ENCODE peak calls at places on chromosomes 4 and X, in seven cellular contexts. X is SK-N-SH, H is HepG2, M is K562, N is GM12892, D is GM12878, A is H1. R is an unnamed sample.

GRCh38 chrX:119989905-119990408 is 46.4 kb upstream of the NKAP start:
- DNase-seq in N (no peak), D (no peak), A (no peak), X (no peak), H (no peak), M (no peak), R (no peak)

GRCh38 chr4:139526928-139527327 is 29.1 kb downstream of the SETD7 start:
- DNase-seq in N (no peak), A (no peak), M (no peak), H (no peak), X (no peak), D (no peak), R (no peak)

GRCh38 chr4:73828945-73829344 is 7.5 kb upstream of the CXCL6 start:
- DNase-seq in N (no peak), D (no peak), M (no peak), X (no peak), A (no peak), H (no peak), R (no peak)

GRCh38 chr4:156672924-156673323 is 298.7 kb downstream of the PDGFC start:
- DNase-seq in D (no peak), N (no peak), A (no peak), M (no peak), X (no peak), H (no peak), R (no peak)

GRCh38 chrX:630007-630921 is at the start of gene SHOX:
- DNase-seq in N (no peak), H (no peak), A (no peak), D (no peak), X (no peak), M (no peak), R (no peak)

GRCh38 chr4:40228497-40229365 is 31.9 kb downstream of the RHOH start:
- DNase-seq in N (no peak), M (peak; percentile 48), H (no peak), X (no peak), D (peak; percentile 77), A (no peak), R (no peak)

GRCh38 chr4:81031389-81032173 is 1.1 kb downstream of the BMP3 start:
- DNase-seq in A (no peak), N (peak; percentile 24), M (no peak), H (no peak), X (peak; percentile 8), D (no peak), R (peak; percentile 33)

GRCh38 chrX:140346711-140347110 is 158.2 kb downstream of the SOX3 start:
- DNase-seq in A (no peak), H (no peak), M (no peak), X (no peak), D (no peak), N (no peak), R (no peak)

GRCh38 chrX:114532093-114532805 is 51.6 kb upstream of the HTR2C start:
- DNase-seq in H (no peak), N (no peak), D (no peak), M (no peak), A (no peak), X (no peak), R (no peak)

GRCh38 chrX:132367984-132368383 is 120.9 kb downstream of the MBNL3 start:
- DNase-seq in A (no peak), N (no peak), M (no peak), H (peak; percentile 83), X (no peak), D (no peak), R (no peak)

GRCh38 chr4:105895609-105896460 is 564 bp downstream of the NPNT start:
- DNase-seq in D (no peak), M (no peak), X (peak; percentile 40), H (no peak), N (peak; percentile 29), A (no peak), R (peak; percentile 17)

GRCh38 chr4:183505556-183506388 is 914 bp downstream of the ING2 start:
- DNase-seq in A (peak; percentile 66), N (peak; percentile 64), X (peak; percentile 90), M (peak; percentile 77), H (peak; percentile 82), D (peak; percentile 42), R (peak; percentile 66)

GRCh38 chr4:183506389-183506735 is 1.5 kb downstream of the ING2 start:
- DNase-seq in A (no peak), X (no peak), H (no peak), M (no peak), D (no peak), N (no peak), R (no peak)

GRCh38 chr4:183504064-183504929 is 561 bp upstream of the ING2 start:
- DNase-seq in N (peak; percentile 81), H (peak; percentile 93), A (peak; percentile 91), M (peak; percentile 91), X (peak; percentile 96), D (peak; percentile 80), R (peak; percentile 75)

GRCh38 chr4:183504930-183505555 is at the start of gene ING2:
- DNase-seq in H (peak; percentile 18), N (peak; percentile 59), X (peak; percentile 89), M (peak; percentile 78), D (no peak), A (no peak), R (peak; percentile 61)

DNA sequence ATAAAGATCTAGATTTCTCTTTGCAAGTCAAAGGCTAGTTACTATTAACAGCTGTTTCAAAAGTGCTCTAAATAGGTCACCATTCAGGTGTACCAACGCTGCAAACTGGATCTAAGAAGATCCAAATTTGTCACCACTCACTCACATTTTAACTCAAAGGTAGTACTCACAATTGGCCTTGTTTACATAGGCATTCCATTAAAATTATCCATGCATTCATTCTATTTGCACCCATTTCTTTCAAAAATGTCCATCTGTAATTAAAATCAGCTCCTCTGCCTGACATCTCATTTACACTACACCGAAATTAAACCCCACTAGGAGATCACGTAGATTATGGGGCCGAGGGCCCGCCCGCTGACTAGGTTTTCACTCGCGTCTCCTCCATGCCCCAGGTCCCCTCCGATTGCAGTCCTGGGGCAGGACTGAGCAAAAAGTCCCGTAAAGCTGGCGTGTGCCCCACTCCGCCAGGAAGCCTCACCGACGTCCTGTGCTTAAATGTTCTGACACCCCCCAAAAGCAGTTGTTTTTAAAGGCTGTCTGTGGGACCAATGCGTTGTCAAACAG is 1.3 kb upstream of the ING2 start:
- DNase-seq in M (no peak), H (no peak), A (no peak), X (no peak), D (peak; percentile 8), N (no peak), R (no peak)
- TF ChIP-seq TAF1 in M (no peak), H (no peak), A (no peak), X (no peak), D (no peak), N (no peak), R (no peak)

DNA sequence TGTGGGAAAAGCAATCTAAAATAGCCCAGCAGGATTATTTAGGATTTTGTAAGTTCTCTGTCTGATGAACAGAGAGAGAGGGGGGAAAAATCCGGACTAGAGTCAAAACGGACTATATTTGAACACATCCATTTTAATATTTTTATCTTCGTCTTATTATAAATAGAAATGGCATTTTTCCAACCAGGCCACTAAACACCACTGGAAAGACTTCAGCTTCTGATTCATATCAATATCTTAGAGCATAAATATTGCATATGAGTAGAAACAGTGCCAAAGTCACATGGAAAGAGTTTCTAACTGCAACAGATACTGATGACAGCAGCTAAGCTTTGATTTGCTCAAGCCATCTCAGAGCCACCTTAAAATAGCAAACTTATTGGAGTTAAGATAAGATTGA is 479 bp downstream of the PPARGC1A start:
- DNase-seq in N (no peak), M (no peak), H (no peak), X (no peak), A (no peak), D (no peak), R (no peak)
- TF ChIP-seq TAF1 in N (no peak), M (no peak), H (no peak), X (no peak), A (no peak), D (no peak), R (no peak)

GRCh38 chr4:11741190-11741652 is 312.5 kb upstream of the HS3ST1 start:
- DNase-seq in H (no peak), A (no peak), D (no peak), M (no peak), N (no peak), X (no peak), R (no peak)
- TF ChIP-seq TAF1 in H (no peak), A (no peak), D (no peak), M (no peak), N (no peak), X (no peak), R (no peak)

GRCh38 chr4:6001965-6002833 is 16.0 kb downstream of the C4orf50 start:
- DNase-seq in A (no peak), D (no peak), N (no peak), X (no peak), H (no peak), M (no peak), R (no peak)
- TF ChIP-seq TAF1 in A (no peak), D (no peak), N (no peak), X (no peak), H (no peak), M (no peak), R (no peak)

DNA sequence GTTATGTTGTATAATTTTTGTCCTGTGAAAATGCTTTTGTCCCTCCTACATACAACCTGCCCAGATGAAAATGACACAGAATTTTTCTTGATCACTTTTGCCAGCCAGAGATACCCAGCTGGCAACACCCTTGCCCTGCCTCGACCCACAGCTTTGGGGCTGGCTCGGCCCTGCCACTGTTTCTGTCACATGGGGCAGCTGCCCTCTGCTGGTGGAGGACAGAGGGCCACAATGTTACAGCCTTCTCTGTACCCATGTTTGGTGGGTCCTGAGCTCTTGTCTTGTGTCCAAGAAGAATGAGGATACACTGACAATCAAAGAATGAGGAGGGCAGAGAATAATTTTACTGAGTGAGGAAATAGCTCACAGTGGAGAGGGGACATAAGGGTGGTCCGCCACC is 31.1 kb downstream of the BMP15 start:
- DNase-seq in X (peak; percentile 1), H (no peak), A (no peak), M (no peak), N (no peak), D (no peak), R (no peak)
- TF ChIP-seq TAF1 in X (no peak), H (no peak), A (no peak), M (no peak), N (no peak), D (no peak), R (no peak)

R was measured in GM12891.